ENCODE peak calls at places on chromosomes 13 and 19, in eight cellular contexts. N, S, O, E, F, L, Z and V are unnamed samples. For H3K4me1, the result is how much of the 10 kb centered on the place peaks cover.

GRCh38 chr13:91346848-91347211 is 657 bp upstream of the MIR17HG start:
- DNase-seq in L (no peak), E (no peak), F (no peak), O (peak), Z (peak), N (no peak), S (no peak), V (no peak)

GRCh38 chr19:53537523-53538377 is at the start of gene ZNF331:
- DNase-seq in S (peak), F (peak), N (peak), E (peak), Z (peak), L (peak), O (peak), V (peak)

GRCh38 chr19:11361037-11361770 is 6.0 kb downstream of the PLPPR2 start:
- DNase-seq in F (no peak), Z (peak), E (no peak), L (no peak), O (peak), S (no peak), N (no peak), V (peak)

GRCh38 chr19:33296473-33297060 is 5.8 kb downstream of the CEBPA start:
- DNase-seq in L (no peak), F (no peak), O (no peak), N (no peak), S (no peak), Z (no peak), E (no peak), V (peak)

GRCh38 chr13:36536546-36536945 is 104.3 kb downstream of the CCNA1 start:
- DNase-seq in Z (no peak), S (no peak), E (no peak), N (no peak), O (no peak), F (no peak), L (no peak), V (no peak)

GRCh38 chr13:77510156-77510555 is 25.4 kb upstream of the SCEL start:
- DNase-seq in F (no peak), E (no peak), Z (no peak), O (no peak), S (no peak), N (no peak), L (no peak), V (no peak)

GRCh38 chr19:373391-374182 is 29.0 kb upstream of the MIER2 start:
- DNase-seq in Z (no peak), F (no peak), O (no peak), E (no peak), S (no peak), N (no peak), L (no peak), V (no peak)

GRCh38 chr19:42067315-42067888 is 2.6 kb downstream of the GRIK5 start:
- DNase-seq in L (no peak), S (no peak), O (no peak), Z (no peak), F (no peak), N (no peak), E (no peak), V (no peak)

GRCh38 chr19:12838182-12838890 is at the start of gene MAST1:
- DNase-seq in L (no peak), O (no peak), Z (peak), S (no peak), E (no peak), F (no peak), N (no peak), V (no peak)

GRCh38 chr13:98959775-98960325 is 18.0 kb downstream of the DOCK9 start:
- DNase-seq in N (no peak), O (no peak), L (no peak), E (no peak), S (no peak), F (no peak), Z (no peak), V (no peak)

GRCh38 chr19:1860133-1860775 is 3.1 kb downstream of the KLF16 start:
- DNase-seq in Z (peak), F (peak), E (no peak), L (peak), N (peak), S (peak), O (peak), V (peak)

GRCh38 chr19:29630661-29631060 is 24.6 kb downstream of the POP4 start:
- DNase-seq in L (no peak), N (no peak), O (no peak), E (no peak), F (no peak), Z (no peak), S (no peak), V (no peak)

DNA sequence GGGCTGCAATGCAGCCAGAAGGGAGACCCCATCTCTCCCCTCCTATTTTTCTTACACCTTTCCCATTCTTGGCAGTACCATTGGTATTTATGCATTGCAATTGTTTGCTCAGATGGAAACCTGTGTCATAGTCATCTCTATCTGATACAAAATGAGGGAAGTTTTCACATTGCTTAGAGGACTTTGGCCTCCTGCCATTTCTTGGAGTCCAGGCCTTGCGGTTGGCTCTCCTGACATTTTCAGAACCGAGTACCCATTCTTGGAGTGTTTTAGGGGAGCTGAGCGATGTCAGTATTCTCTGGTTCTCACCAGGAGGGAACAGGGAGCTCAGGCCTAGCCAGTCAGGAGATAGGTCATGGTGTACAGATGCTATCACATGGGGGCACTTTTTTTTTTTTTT is 1.5 kb downstream of the SIN3B start:
- DNase-seq in L (no peak), S (no peak), E (no peak), O (no peak), N (peak), F (no peak), Z (no peak), V (no peak)
- H3K27ac ChIP-seq in L (no peak), S (no peak), E (peak), O (no peak), N (peak), F (no peak), Z (no peak), V (no peak)

DNA sequence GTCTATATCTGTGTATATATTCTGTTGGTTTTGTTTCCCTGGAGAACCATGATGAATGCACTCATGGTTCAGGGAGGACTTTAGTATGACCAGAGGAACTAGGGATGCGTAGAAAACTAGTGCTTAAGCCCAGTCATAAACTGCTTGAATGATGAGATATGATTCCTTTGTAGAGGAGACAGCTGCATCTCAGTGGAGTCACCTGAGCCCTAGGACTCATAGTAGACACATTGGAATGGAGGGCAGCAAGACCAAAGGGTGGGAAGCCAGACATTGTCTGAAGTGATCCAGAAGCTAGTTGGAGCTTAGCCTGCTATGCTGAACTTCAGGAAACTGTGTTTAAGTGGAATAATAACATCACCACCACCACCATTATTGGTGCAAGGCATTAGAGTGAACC is 89.5 kb upstream of the SPATA13 start:
- DNase-seq in F (no peak), E (no peak), N (no peak), L (no peak), S (no peak), Z (no peak), O (no peak), V (no peak)
- H3K4me1 ChIP-seq in F (under half), E (under half), N (under half), L (under half), S (under half), Z (under half), O (under half), V (under half)

GRCh38 chr19:17244618-17245534 is 843 bp downstream of the NR2F6 start:
- DNase-seq in O (peak), Z (peak), N (no peak), E (peak), L (peak), F (no peak), S (no peak), V (no peak)

GRCh38 chr19:17242431-17243208 is 3.1 kb downstream of the NR2F6 start:
- DNase-seq in Z (no peak), L (no peak), F (no peak), N (no peak), O (no peak), E (no peak), S (no peak), V (no peak)

GRCh38 chr19:17243854-17244617 is 1.7 kb downstream of the NR2F6 start:
- DNase-seq in N (peak), Z (peak), F (no peak), E (peak), S (peak), O (peak), L (peak), V (peak)

GRCh38 chr19:17245535-17245984 is at the start of gene NR2F6:
- DNase-seq in E (no peak), L (no peak), O (no peak), Z (no peak), S (no peak), F (no peak), N (no peak), V (no peak)

GRCh38 chr19:17243340-17243853 is 2.3 kb downstream of the NR2F6 start:
- DNase-seq in N (no peak), E (no peak), O (no peak), Z (peak), L (no peak), S (no peak), F (no peak), V (peak)
- H3K4me3 ChIP-seq in N (peak), E (peak), O (peak), Z (peak), L (peak), S (peak), F (peak), V (peak)

GRCh38 chr19:47631681-47632446 is 22.9 kb downstream of the BICRA start:
- DNase-seq in N (no peak), O (no peak), Z (no peak), F (no peak), E (peak), L (no peak), S (peak), V (no peak)
- H3K27ac ChIP-seq in N (no peak), O (no peak), Z (no peak), F (no peak), E (peak), L (no peak), S (peak), V (no peak)

GRCh38 chr19:18571564-18572344 is at the start of gene UBA52:
- DNase-seq in O (peak), F (peak), E (peak), Z (peak), L (peak), S (peak), N (peak), V (peak)
- H3K4me1 ChIP-seq in O (under half), F (under half), E (under half), Z (under half), L (under half), S (under half), N (under half), V (under half)

GRCh38 chr13:34571716-34572115 is 370.4 kb upstream of the NBEA start:
- DNase-seq in N (no peak), O (no peak), E (no peak), L (no peak), F (no peak), S (no peak), Z (no peak), V (no peak)
- H3K4me3 ChIP-seq in N (no peak), O (no peak), E (no peak), L (no peak), F (no peak), S (no peak), Z (no peak), V (no peak)

GRCh38 chr19:37079238-37079637 is 1.0 kb downstream of the ZNF420 start:
- DNase-seq in F (no peak), L (no peak), E (no peak), O (no peak), N (no peak), S (no peak), Z (no peak), V (no peak)

GRCh38 chr19:37074819-37075362 is 3.3 kb upstream of the ZNF420 start:
- DNase-seq in N (no peak), E (no peak), Z (no peak), L (no peak), F (no peak), O (no peak), S (no peak), V (no peak)

GRCh38 chr19:37078717-37079032 is 442 bp downstream of the ZNF420 start:
- DNase-seq in O (no peak), E (no peak), L (no peak), Z (no peak), S (no peak), N (no peak), F (no peak), V (no peak)

GRCh38 chr19:37077929-37078716 is at the start of gene ZNF420:
- DNase-seq in Z (peak), S (peak), N (peak), O (peak), F (peak), L (peak), E (peak), V (peak)

DNA sequence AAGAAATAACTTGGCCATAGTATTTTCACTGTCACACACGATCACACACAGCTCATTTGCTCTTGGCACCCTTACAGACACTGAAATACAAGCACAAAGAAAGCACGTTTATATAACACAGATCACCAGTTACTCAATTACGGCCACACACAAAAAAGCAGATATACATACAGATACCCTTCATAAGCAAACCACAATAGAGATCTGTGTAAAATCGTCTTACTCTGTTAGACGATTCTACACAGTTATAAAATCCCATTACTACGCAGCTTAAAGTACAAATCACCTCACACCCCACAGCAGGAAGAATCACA is 661 bp upstream of the ZNF420 start:
- DNase-seq in Z (no peak), S (no peak), O (no peak), L (no peak), E (no peak), N (peak), F (no peak), V (no peak)
- H3K27ac ChIP-seq in Z (peak), S (peak), O (peak), L (peak), E (peak), N (peak), F (peak), V (peak)

DNA sequence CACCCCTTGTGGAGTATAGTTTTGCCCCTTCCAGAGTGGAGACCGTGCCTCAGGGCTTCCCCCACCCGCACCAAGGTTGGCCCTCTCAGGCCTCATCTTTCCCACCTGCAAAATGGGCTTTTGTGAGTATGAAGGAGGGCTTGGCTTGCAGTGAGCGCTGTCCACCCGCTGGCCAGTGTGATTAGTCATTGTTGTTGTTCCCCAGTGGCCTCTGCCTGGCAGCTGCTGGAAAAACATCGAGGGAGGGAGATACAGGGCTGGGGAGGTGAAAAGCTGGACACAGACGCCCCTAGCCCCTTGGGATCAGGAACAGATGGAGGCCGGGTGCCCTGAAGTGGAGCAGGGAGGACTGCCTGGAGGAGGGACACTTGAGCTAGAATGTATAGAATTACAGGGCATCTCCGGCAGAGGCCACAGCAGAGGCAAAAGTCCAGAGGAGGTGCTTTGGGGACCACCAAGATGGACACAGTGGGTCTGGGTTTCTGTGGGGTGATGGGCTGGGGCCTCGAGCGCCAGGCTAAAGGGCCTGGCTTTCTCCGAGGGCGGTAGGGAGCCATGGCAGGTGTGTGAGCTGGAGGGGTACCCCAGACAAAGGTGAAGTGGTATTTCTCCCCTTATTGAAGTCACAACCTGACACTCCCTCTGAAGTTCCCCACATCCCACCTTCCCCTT is 3.9 kb upstream of the IL12RB1 start:
- DNase-seq in O (peak), F (no peak), N (no peak), Z (no peak), L (no peak), E (no peak), S (no peak), V (no peak)
- H3K4me1 ChIP-seq in O (half or more), F (under half), N (under half), Z (under half), L (under half), E (under half), S (under half), V (under half)

GRCh38 chr13:112057736-112058518 is 9.0 kb upstream of the SOX1 start:
- DNase-seq in S (no peak), Z (no peak), N (no peak), O (no peak), E (no peak), L (no peak), F (no peak), V (no peak)

GRCh38 chr13:112058941-112059340 is 8.0 kb upstream of the SOX1 start:
- DNase-seq in L (no peak), Z (no peak), E (no peak), S (no peak), N (no peak), O (no peak), F (no peak), V (no peak)

GRCh38 chr13:112059457-112060317 is 7.3 kb upstream of the SOX1 start:
- DNase-seq in Z (no peak), E (no peak), F (no peak), S (no peak), O (no peak), N (no peak), L (no peak), V (no peak)

GRCh38 chr13:112057434-112057735 is 9.6 kb upstream of the SOX1 start:
- DNase-seq in E (no peak), O (no peak), N (no peak), Z (no peak), S (no peak), L (no peak), F (no peak), V (no peak)

GRCh38 chr13:112058519-112058873 is 8.5 kb upstream of the SOX1 start:
- DNase-seq in E (no peak), S (no peak), Z (no peak), N (no peak), F (no peak), O (no peak), L (no peak), V (no peak)
- H3K4me3 ChIP-seq in E (no peak), S (no peak), Z (no peak), N (no peak), F (no peak), O (no peak), L (no peak), V (no peak)